ENCODE peak calls at places on chromosomes 12 and 14, in nine cellular contexts. One of them, this sample, is unnamed. For H3K9me3, the result is how much of the 10 kb centered on the place peaks cover.

GRCh38 chr14:22545842-22546721 is 42.9 kb downstream of the DAD1 start:
- DNase-seq in esophagus squamous epithelium: no peak
- DNase-seq in tibial artery: no peak
- DNase-seq in uterus: peak
- DNase-seq in WERI-Rb-1: no peak
- DNase-seq in Peyer's patch: no peak
- DNase-seq in HCT116: no peak
- DNase-seq in CD8-positive, alpha-beta T cell: no peak
- DNase-seq in ovary: no peak
- DNase-seq in this sample: no peak

GRCh38 chr14:102525213-102526143 is 15.9 kb upstream of the ANKRD9 start:
- DNase-seq in ovary: no peak
- DNase-seq in esophagus squamous epithelium: no peak
- DNase-seq in Peyer's patch: peak
- DNase-seq in CD8-positive, alpha-beta T cell: no peak
- DNase-seq in WERI-Rb-1: no peak
- DNase-seq in tibial artery: no peak
- DNase-seq in uterus: no peak
- DNase-seq in HCT116: peak
- DNase-seq in this sample: no peak

GRCh38 chr12:12081836-12082497 is 11.2 kb downstream of the BCL2L14 start:
- DNase-seq in Peyer's patch: peak
- DNase-seq in HCT116: peak
- DNase-seq in esophagus squamous epithelium: no peak
- DNase-seq in ovary: no peak
- DNase-seq in tibial artery: no peak
- DNase-seq in WERI-Rb-1: peak
- DNase-seq in CD8-positive, alpha-beta T cell: no peak
- DNase-seq in uterus: no peak
- DNase-seq in this sample: no peak

GRCh38 chr12:28507055-28507454 is 316.8 kb downstream of the CCDC91 start:
- DNase-seq in uterus: no peak
- DNase-seq in ovary: no peak
- DNase-seq in CD8-positive, alpha-beta T cell: no peak
- DNase-seq in Peyer's patch: no peak
- DNase-seq in HCT116: no peak
- DNase-seq in tibial artery: no peak
- DNase-seq in esophagus squamous epithelium: no peak
- DNase-seq in WERI-Rb-1: no peak
- DNase-seq in this sample: no peak

GRCh38 chr14:89681086-89682018 is 264.3 kb upstream of the FOXN3 start:
- DNase-seq in esophagus squamous epithelium: no peak
- DNase-seq in WERI-Rb-1: no peak
- DNase-seq in ovary: no peak
- DNase-seq in Peyer's patch: no peak
- DNase-seq in CD8-positive, alpha-beta T cell: no peak
- DNase-seq in uterus: no peak
- DNase-seq in tibial artery: no peak
- DNase-seq in HCT116: no peak
- DNase-seq in this sample: no peak

GRCh38 chr12:49673446-49674317 is 33.5 kb downstream of the FMNL3 start:
- DNase-seq in ovary: peak
- DNase-seq in Peyer's patch: peak
- DNase-seq in CD8-positive, alpha-beta T cell: no peak
- DNase-seq in HCT116: no peak
- DNase-seq in esophagus squamous epithelium: peak
- DNase-seq in uterus: peak
- DNase-seq in WERI-Rb-1: peak
- DNase-seq in tibial artery: peak
- DNase-seq in this sample: peak

GRCh38 chr12:43057561-43057960 is 468.0 kb upstream of the PRICKLE1 start:
- DNase-seq in WERI-Rb-1: no peak
- DNase-seq in ovary: no peak
- DNase-seq in Peyer's patch: no peak
- DNase-seq in CD8-positive, alpha-beta T cell: no peak
- DNase-seq in esophagus squamous epithelium: no peak
- DNase-seq in uterus: no peak
- DNase-seq in tibial artery: no peak
- DNase-seq in HCT116: no peak
- DNase-seq in this sample: no peak

GRCh38 chr14:73752297-73752992 is 38.3 kb upstream of the PNMA1 start:
- DNase-seq in HCT116: no peak
- DNase-seq in CD8-positive, alpha-beta T cell: no peak
- DNase-seq in esophagus squamous epithelium: no peak
- DNase-seq in uterus: peak
- DNase-seq in tibial artery: peak
- DNase-seq in Peyer's patch: peak
- DNase-seq in ovary: peak
- DNase-seq in WERI-Rb-1: no peak
- DNase-seq in this sample: no peak

GRCh38 chr12:82176761-82177490 is 181.3 kb downstream of the CCDC59 start:
- DNase-seq in esophagus squamous epithelium: no peak
- DNase-seq in uterus: no peak
- DNase-seq in WERI-Rb-1: no peak
- DNase-seq in ovary: no peak
- DNase-seq in Peyer's patch: no peak
- DNase-seq in tibial artery: no peak
- DNase-seq in CD8-positive, alpha-beta T cell: no peak
- DNase-seq in HCT116: no peak
- DNase-seq in this sample: no peak

GRCh38 chr12:25648460-25648859 is 95.4 kb upstream of the LMNTD1 start:
- DNase-seq in CD8-positive, alpha-beta T cell: no peak
- DNase-seq in tibial artery: no peak
- DNase-seq in esophagus squamous epithelium: no peak
- DNase-seq in ovary: no peak
- DNase-seq in HCT116: peak
- DNase-seq in uterus: no peak
- DNase-seq in WERI-Rb-1: peak
- DNase-seq in Peyer's patch: no peak
- DNase-seq in this sample: peak

GRCh38 chr12:91182664-91183455 is at the start of gene DCN:
- DNase-seq in Peyer's patch: no peak
- DNase-seq in esophagus squamous epithelium: no peak
- DNase-seq in HCT116: no peak
- DNase-seq in ovary: no peak
- DNase-seq in tibial artery: no peak
- DNase-seq in uterus: no peak
- DNase-seq in CD8-positive, alpha-beta T cell: no peak
- DNase-seq in WERI-Rb-1: no peak
- DNase-seq in this sample: no peak

GRCh38 chr14:105733081-105734065 is 207.0 kb downstream of the TMEM121 start:
- DNase-seq in ovary: no peak
- DNase-seq in esophagus squamous epithelium: no peak
- DNase-seq in CD8-positive, alpha-beta T cell: no peak
- DNase-seq in Peyer's patch: no peak
- DNase-seq in uterus: no peak
- DNase-seq in WERI-Rb-1: no peak
- DNase-seq in HCT116: no peak
- DNase-seq in tibial artery: no peak
- DNase-seq in this sample: no peak
- H3K9me3 ChIP-seq in ovary: under half
- H3K9me3 ChIP-seq in esophagus squamous epithelium: under half
- H3K9me3 ChIP-seq in CD8-positive, alpha-beta T cell: under half
- H3K9me3 ChIP-seq in Peyer's patch: under half
- H3K9me3 ChIP-seq in uterus: under half
- H3K9me3 ChIP-seq in WERI-Rb-1: under half
- H3K9me3 ChIP-seq in HCT116: under half
- H3K9me3 ChIP-seq in tibial artery: under half
- H3K9me3 ChIP-seq in this sample: under half

GRCh38 chr14:85235868-85236267 is 294.1 kb upstream of the FLRT2 start:
- DNase-seq in CD8-positive, alpha-beta T cell: no peak
- DNase-seq in ovary: no peak
- DNase-seq in Peyer's patch: no peak
- DNase-seq in WERI-Rb-1: no peak
- DNase-seq in uterus: no peak
- DNase-seq in esophagus squamous epithelium: no peak
- DNase-seq in tibial artery: no peak
- DNase-seq in HCT116: no peak
- DNase-seq in this sample: no peak
- H3K9me3 ChIP-seq in CD8-positive, alpha-beta T cell: under half
- H3K9me3 ChIP-seq in ovary: under half
- H3K9me3 ChIP-seq in Peyer's patch: under half
- H3K9me3 ChIP-seq in WERI-Rb-1: under half
- H3K9me3 ChIP-seq in uterus: under half
- H3K9me3 ChIP-seq in esophagus squamous epithelium: under half
- H3K9me3 ChIP-seq in tibial artery: under half
- H3K9me3 ChIP-seq in HCT116: under half
- H3K9me3 ChIP-seq in this sample: under half

DNA sequence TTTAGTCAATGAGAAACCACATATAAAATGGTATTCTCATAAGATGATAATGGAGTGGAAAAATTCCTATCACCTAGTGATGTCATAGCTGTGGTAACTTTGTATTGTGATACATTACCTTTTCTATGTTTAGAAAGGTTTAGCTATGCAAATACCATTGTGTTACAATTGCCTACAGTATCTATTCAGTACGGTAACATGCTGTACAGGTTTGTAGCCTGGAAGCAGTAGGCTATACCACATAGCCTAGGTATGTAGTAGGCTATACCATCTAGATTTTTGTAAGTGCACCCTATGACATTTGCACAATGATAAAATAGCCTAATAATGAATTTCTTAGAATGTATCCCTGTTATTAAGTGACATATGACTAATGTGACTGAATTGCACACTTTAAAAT is 50.5 kb upstream of the CCDC196 start:
- DNase-seq in HCT116: no peak
- DNase-seq in uterus: no peak
- DNase-seq in tibial artery: no peak
- DNase-seq in CD8-positive, alpha-beta T cell: no peak
- DNase-seq in esophagus squamous epithelium: no peak
- DNase-seq in WERI-Rb-1: no peak
- DNase-seq in ovary: no peak
- DNase-seq in Peyer's patch: no peak
- DNase-seq in this sample: no peak
- H3K9me3 ChIP-seq in HCT116: under half
- H3K9me3 ChIP-seq in uterus: under half
- H3K9me3 ChIP-seq in tibial artery: under half
- H3K9me3 ChIP-seq in CD8-positive, alpha-beta T cell: under half
- H3K9me3 ChIP-seq in esophagus squamous epithelium: under half
- H3K9me3 ChIP-seq in WERI-Rb-1: under half
- H3K9me3 ChIP-seq in ovary: under half
- H3K9me3 ChIP-seq in Peyer's patch: under half
- H3K9me3 ChIP-seq in this sample: under half

DNA sequence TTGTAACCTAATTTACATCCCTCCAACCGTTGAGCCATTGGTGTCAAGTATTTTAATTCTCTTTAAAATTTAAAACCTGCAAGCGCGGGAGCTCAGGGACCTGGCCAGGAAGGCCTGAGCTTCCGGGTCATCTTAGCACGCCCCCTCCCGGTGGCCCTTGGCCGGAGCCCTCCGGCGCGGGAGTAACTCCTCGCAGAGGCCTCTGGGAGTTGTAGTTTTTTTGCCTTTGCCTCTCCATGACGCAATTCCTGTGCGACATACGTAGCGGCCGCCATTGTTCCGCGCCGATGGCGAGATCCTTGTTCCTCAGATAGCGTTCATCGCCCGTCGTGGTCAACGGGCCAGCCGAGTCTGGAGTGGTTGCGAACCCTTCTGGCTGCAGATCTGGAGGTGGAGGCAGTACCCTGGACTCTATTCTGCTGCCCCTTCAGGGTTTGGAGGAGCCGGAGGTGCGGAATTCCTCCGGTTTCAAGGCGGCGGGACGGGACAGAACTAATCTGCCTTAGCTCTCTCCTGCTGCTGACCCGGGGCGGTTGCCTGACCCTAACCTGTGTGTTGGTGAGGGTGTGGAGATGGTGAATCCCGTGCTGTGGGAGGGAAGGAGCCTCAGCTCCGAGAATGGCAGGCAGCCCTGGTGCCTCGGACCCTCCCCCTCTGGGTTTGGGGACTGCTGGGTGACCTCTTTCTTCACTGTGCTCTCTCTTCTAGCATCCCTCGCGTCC is at the start of gene ZNF268:
- DNase-seq in HCT116: peak
- DNase-seq in ovary: peak
- DNase-seq in CD8-positive, alpha-beta T cell: peak
- DNase-seq in esophagus squamous epithelium: peak
- DNase-seq in WERI-Rb-1: peak
- DNase-seq in uterus: peak
- DNase-seq in Peyer's patch: peak
- DNase-seq in tibial artery: peak
- DNase-seq in this sample: peak
- H3K9me3 ChIP-seq in HCT116: under half
- H3K9me3 ChIP-seq in ovary: under half
- H3K9me3 ChIP-seq in CD8-positive, alpha-beta T cell: under half
- H3K9me3 ChIP-seq in esophagus squamous epithelium: half or more
- H3K9me3 ChIP-seq in WERI-Rb-1: under half
- H3K9me3 ChIP-seq in uterus: under half
- H3K9me3 ChIP-seq in Peyer's patch: under half
- H3K9me3 ChIP-seq in tibial artery: under half
- H3K9me3 ChIP-seq in this sample: under half